ENCODE peak calls at places on chromosomes 7 and 10, in ten cellular contexts. One of them, this sample, is unnamed.
A peak's percentile ranks its signal among the peaks of the same experiment; 100 is the strongest.

GRCh38 chr7:87420173-87420572 is 55.3 kb downstream of the ABCB4 start:
- DNase-seq in OCI-LY7: no peak
- DNase-seq in Caco-2: no peak
- DNase-seq in Calu3: no peak
- DNase-seq in astrocyte: no peak
- DNase-seq in neural progenitor cell: no peak
- DNase-seq in AG09319: no peak
- DNase-seq in heart left ventricle: no peak
- DNase-seq in lung: no peak
- DNase-seq in fibroblast of mammary gland: no peak
- DNase-seq in this sample: no peak

GRCh38 chr10:80498833-80499671 is 38.6 kb upstream of the SH2D4B start:
- DNase-seq in OCI-LY7: no peak
- DNase-seq in Caco-2: peak; percentile 91
- DNase-seq in Calu3: peak; percentile 83
- DNase-seq in astrocyte: peak; percentile 95
- DNase-seq in neural progenitor cell: no peak
- DNase-seq in AG09319: peak; percentile 95
- DNase-seq in heart left ventricle: peak; percentile 94
- DNase-seq in lung: peak; percentile 92
- DNase-seq in fibroblast of mammary gland: peak; percentile 99
- DNase-seq in this sample: no peak

GRCh38 chr7:1026721-1027151 is 17.6 kb upstream of the GPR146 start:
- DNase-seq in OCI-LY7: peak; percentile 71
- DNase-seq in Caco-2: no peak
- DNase-seq in Calu3: no peak
- DNase-seq in astrocyte: no peak
- DNase-seq in neural progenitor cell: no peak
- DNase-seq in AG09319: no peak
- DNase-seq in heart left ventricle: no peak
- DNase-seq in lung: no peak
- DNase-seq in fibroblast of mammary gland: no peak
- DNase-seq in this sample: no peak

GRCh38 chr7:100435401-100436304 is 644 bp downstream of the PPP1R35 start:
- DNase-seq in OCI-LY7: peak; percentile 78
- DNase-seq in Caco-2: peak; percentile 60
- DNase-seq in Calu3: peak; percentile 28
- DNase-seq in astrocyte: no peak
- DNase-seq in neural progenitor cell: peak; percentile 63
- DNase-seq in AG09319: no peak
- DNase-seq in heart left ventricle: peak; percentile 68
- DNase-seq in lung: peak; percentile 51
- DNase-seq in fibroblast of mammary gland: no peak
- DNase-seq in this sample: no peak

GRCh38 chr7:107742678-107743566 is 1.0 kb upstream of the CBLL1 start:
- DNase-seq in OCI-LY7: no peak
- DNase-seq in Caco-2: peak; percentile 70
- DNase-seq in Calu3: no peak
- DNase-seq in astrocyte: no peak
- DNase-seq in neural progenitor cell: peak; percentile 80
- DNase-seq in AG09319: no peak
- DNase-seq in heart left ventricle: peak; percentile 77
- DNase-seq in lung: peak; percentile 70
- DNase-seq in fibroblast of mammary gland: no peak
- DNase-seq in this sample: no peak

GRCh38 chr7:112019932-112020331 is 186.3 kb downstream of the DOCK4 start:
- DNase-seq in OCI-LY7: no peak
- DNase-seq in Caco-2: no peak
- DNase-seq in Calu3: no peak
- DNase-seq in astrocyte: no peak
- DNase-seq in neural progenitor cell: no peak
- DNase-seq in AG09319: no peak
- DNase-seq in heart left ventricle: no peak
- DNase-seq in lung: no peak
- DNase-seq in fibroblast of mammary gland: no peak
- DNase-seq in this sample: no peak

GRCh38 chr7:25386311-25386744 is 158.0 kb upstream of the NPVF start:
- DNase-seq in OCI-LY7: no peak
- DNase-seq in Caco-2: no peak
- DNase-seq in Calu3: no peak
- DNase-seq in astrocyte: no peak
- DNase-seq in neural progenitor cell: no peak
- DNase-seq in AG09319: no peak
- DNase-seq in heart left ventricle: no peak
- DNase-seq in lung: no peak
- DNase-seq in fibroblast of mammary gland: no peak
- DNase-seq in this sample: no peak

GRCh38 chr10:62900829-62901571 is 84.8 kb upstream of the EGR2 start:
- DNase-seq in OCI-LY7: no peak
- DNase-seq in Caco-2: no peak
- DNase-seq in Calu3: no peak
- DNase-seq in astrocyte: no peak
- DNase-seq in neural progenitor cell: no peak
- DNase-seq in AG09319: no peak
- DNase-seq in heart left ventricle: no peak
- DNase-seq in lung: no peak
- DNase-seq in fibroblast of mammary gland: peak; percentile 43
- DNase-seq in this sample: no peak

GRCh38 chr10:97547889-97548485 is 24.6 kb upstream of the ANKRD2 start:
- DNase-seq in OCI-LY7: no peak
- DNase-seq in Caco-2: no peak
- DNase-seq in Calu3: no peak
- DNase-seq in astrocyte: peak; percentile 45
- DNase-seq in neural progenitor cell: no peak
- DNase-seq in AG09319: no peak
- DNase-seq in heart left ventricle: no peak
- DNase-seq in lung: no peak
- DNase-seq in fibroblast of mammary gland: peak; percentile 57
- DNase-seq in this sample: no peak

GRCh38 chr7:47991741-47992311 is 12.4 kb upstream of the HUS1 start:
- DNase-seq in OCI-LY7: peak; percentile 90
- DNase-seq in Caco-2: peak; percentile 90
- DNase-seq in Calu3: peak; percentile 94
- DNase-seq in astrocyte: peak; percentile 52
- DNase-seq in neural progenitor cell: peak; percentile 87
- DNase-seq in AG09319: peak; percentile 23
- DNase-seq in heart left ventricle: peak; percentile 95
- DNase-seq in lung: peak; percentile 87
- DNase-seq in fibroblast of mammary gland: peak; percentile 65
- DNase-seq in this sample: no peak
- TF ChIP-seq CTCF in OCI-LY7: peak; percentile 78
- TF ChIP-seq CTCF in Caco-2: peak; percentile 82
- TF ChIP-seq CTCF in Calu3: peak; percentile 82
- TF ChIP-seq CTCF in astrocyte: peak; percentile 47
- TF ChIP-seq CTCF in neural progenitor cell: peak; percentile 62
- TF ChIP-seq CTCF in AG09319: peak; percentile 82
- TF ChIP-seq CTCF in heart left ventricle: peak; percentile 79
- TF ChIP-seq CTCF in lung: peak; percentile 34
- TF ChIP-seq CTCF in fibroblast of mammary gland: peak; percentile 65
- TF ChIP-seq CTCF in this sample: peak; percentile 45

GRCh38 chr10:14736600-14737081 is 38.1 kb downstream of the FAM107B start:
- DNase-seq in OCI-LY7: peak; percentile 83
- DNase-seq in Caco-2: no peak
- DNase-seq in Calu3: no peak
- DNase-seq in astrocyte: peak; percentile 84
- DNase-seq in neural progenitor cell: peak; percentile 30
- DNase-seq in AG09319: no peak
- DNase-seq in heart left ventricle: no peak
- DNase-seq in lung: no peak
- DNase-seq in fibroblast of mammary gland: no peak
- DNase-seq in this sample: no peak
- TF ChIP-seq CTCF in OCI-LY7: peak; percentile 21
- TF ChIP-seq CTCF in Caco-2: no peak
- TF ChIP-seq CTCF in Calu3: no peak
- TF ChIP-seq CTCF in astrocyte: no peak
- TF ChIP-seq CTCF in neural progenitor cell: no peak
- TF ChIP-seq CTCF in AG09319: no peak
- TF ChIP-seq CTCF in heart left ventricle: no peak
- TF ChIP-seq CTCF in lung: no peak
- TF ChIP-seq CTCF in fibroblast of mammary gland: no peak
- TF ChIP-seq CTCF in this sample: no peak

DNA sequence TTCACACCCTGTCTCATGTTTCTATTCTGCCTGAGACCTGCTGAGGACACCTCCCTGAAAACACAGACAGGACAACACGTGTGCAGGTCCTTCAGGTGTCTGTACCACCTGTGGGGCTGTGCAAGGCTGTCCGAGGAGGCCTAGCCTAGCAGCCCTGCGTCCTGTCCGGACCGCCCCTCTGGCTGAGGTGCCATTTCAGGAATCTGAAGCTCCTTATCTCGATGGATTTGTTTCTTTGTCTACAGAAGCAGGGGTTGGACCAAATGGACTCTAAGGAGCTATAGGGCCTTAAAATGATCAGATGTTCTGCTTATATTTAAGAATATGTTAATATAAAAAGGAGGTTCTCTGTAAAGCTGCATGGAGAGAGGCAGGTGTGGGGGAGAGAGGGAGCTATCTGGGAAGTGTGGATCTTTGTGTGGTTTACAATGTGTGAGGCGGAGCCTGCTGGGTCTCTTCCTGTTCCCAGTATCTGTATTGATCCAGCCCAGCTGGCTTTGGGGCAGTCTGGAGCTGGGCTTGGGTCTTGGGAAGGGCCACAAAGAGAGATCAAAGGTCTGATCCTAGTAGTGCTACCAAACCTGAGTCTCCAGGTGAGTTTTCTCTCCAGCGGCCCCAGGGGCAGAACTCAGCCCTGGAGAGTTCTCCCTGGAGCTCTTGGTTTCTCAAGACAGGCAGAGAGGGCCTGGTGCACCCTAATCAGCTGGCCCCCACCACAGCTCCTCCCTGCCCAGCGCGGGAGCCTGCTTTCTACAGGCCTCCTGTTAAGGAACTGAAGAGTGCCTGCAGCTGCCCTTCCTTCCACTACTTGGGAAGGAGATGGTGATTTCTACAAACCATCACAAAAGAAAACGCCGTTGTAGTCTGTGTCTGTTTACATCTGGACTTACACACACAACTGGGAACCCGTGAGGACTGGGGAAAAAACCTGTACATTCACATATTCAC is 3.4 kb upstream of the MNX1 start:
- DNase-seq in OCI-LY7: no peak
- DNase-seq in Caco-2: peak; percentile 82
- DNase-seq in Calu3: no peak
- DNase-seq in astrocyte: no peak
- DNase-seq in neural progenitor cell: peak; percentile 41
- DNase-seq in AG09319: no peak
- DNase-seq in heart left ventricle: no peak
- DNase-seq in lung: no peak
- DNase-seq in fibroblast of mammary gland: no peak
- DNase-seq in this sample: peak; percentile 14
- TF ChIP-seq CTCF in OCI-LY7: no peak
- TF ChIP-seq CTCF in Caco-2: no peak
- TF ChIP-seq CTCF in Calu3: no peak
- TF ChIP-seq CTCF in astrocyte: no peak
- TF ChIP-seq CTCF in neural progenitor cell: no peak
- TF ChIP-seq CTCF in AG09319: no peak
- TF ChIP-seq CTCF in heart left ventricle: no peak
- TF ChIP-seq CTCF in lung: no peak
- TF ChIP-seq CTCF in fibroblast of mammary gland: no peak
- TF ChIP-seq CTCF in this sample: no peak

GRCh38 chr10:11454958-11455566 is 156.4 kb downstream of the USP6NL start:
- DNase-seq in OCI-LY7: no peak
- DNase-seq in Caco-2: no peak
- DNase-seq in Calu3: no peak
- DNase-seq in astrocyte: no peak
- DNase-seq in neural progenitor cell: no peak
- DNase-seq in AG09319: no peak
- DNase-seq in heart left ventricle: no peak
- DNase-seq in lung: no peak
- DNase-seq in fibroblast of mammary gland: no peak
- DNase-seq in this sample: no peak
- TF ChIP-seq CTCF in OCI-LY7: peak; percentile 63
- TF ChIP-seq CTCF in Caco-2: peak; percentile 43
- TF ChIP-seq CTCF in Calu3: no peak
- TF ChIP-seq CTCF in astrocyte: no peak
- TF ChIP-seq CTCF in neural progenitor cell: peak; percentile 50
- TF ChIP-seq CTCF in AG09319: no peak
- TF ChIP-seq CTCF in heart left ventricle: no peak
- TF ChIP-seq CTCF in lung: no peak
- TF ChIP-seq CTCF in fibroblast of mammary gland: peak; percentile 28
- TF ChIP-seq CTCF in this sample: no peak

GRCh38 chr10:23067939-23068775 is 27.2 kb upstream of the MSRB2 start:
- DNase-seq in OCI-LY7: peak; percentile 63
- DNase-seq in Caco-2: peak; percentile 75
- DNase-seq in Calu3: peak; percentile 73
- DNase-seq in astrocyte: peak; percentile 29
- DNase-seq in neural progenitor cell: peak; percentile 87
- DNase-seq in AG09319: peak; percentile 44
- DNase-seq in heart left ventricle: peak; percentile 80
- DNase-seq in lung: peak; percentile 73
- DNase-seq in fibroblast of mammary gland: peak; percentile 74
- DNase-seq in this sample: peak; percentile 38
- TF ChIP-seq CTCF in OCI-LY7: peak; percentile 89
- TF ChIP-seq CTCF in Caco-2: peak; percentile 91
- TF ChIP-seq CTCF in Calu3: peak; percentile 81
- TF ChIP-seq CTCF in astrocyte: peak; percentile 80
- TF ChIP-seq CTCF in neural progenitor cell: peak; percentile 76
- TF ChIP-seq CTCF in AG09319: peak; percentile 90
- TF ChIP-seq CTCF in heart left ventricle: peak; percentile 82
- TF ChIP-seq CTCF in lung: peak; percentile 53
- TF ChIP-seq CTCF in fibroblast of mammary gland: peak; percentile 85
- TF ChIP-seq CTCF in this sample: peak; percentile 85

GRCh38 chr7:14552060-14552459 is 350.5 kb downstream of the DGKB start:
- DNase-seq in OCI-LY7: no peak
- DNase-seq in Caco-2: no peak
- DNase-seq in Calu3: no peak
- DNase-seq in astrocyte: no peak
- DNase-seq in neural progenitor cell: no peak
- DNase-seq in AG09319: no peak
- DNase-seq in heart left ventricle: no peak
- DNase-seq in lung: no peak
- DNase-seq in fibroblast of mammary gland: no peak
- DNase-seq in this sample: no peak

DNA sequence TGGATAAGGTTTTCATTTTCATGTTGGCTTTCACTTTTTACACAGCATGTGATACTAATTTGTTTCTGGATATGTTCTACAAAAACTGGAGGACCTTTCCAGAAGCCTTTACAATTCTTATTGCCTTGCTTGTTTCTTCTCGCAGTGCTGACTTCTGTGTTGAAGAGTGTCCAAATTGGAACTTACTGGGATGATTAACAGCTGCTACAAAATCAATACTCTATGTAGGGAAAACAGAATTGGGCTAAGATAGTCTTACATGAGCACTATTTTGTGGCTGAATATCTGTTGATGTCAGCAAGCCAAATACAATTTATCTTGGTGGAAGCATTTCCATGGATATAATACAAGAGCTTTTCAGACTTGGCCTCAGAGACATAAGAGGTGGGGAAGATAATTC is 351.2 kb downstream of the DGKB start:
- DNase-seq in OCI-LY7: no peak
- DNase-seq in Caco-2: no peak
- DNase-seq in Calu3: no peak
- DNase-seq in astrocyte: no peak
- DNase-seq in neural progenitor cell: no peak
- DNase-seq in AG09319: no peak
- DNase-seq in heart left ventricle: no peak
- DNase-seq in lung: no peak
- DNase-seq in fibroblast of mammary gland: no peak
- DNase-seq in this sample: no peak
- TF ChIP-seq CTCF in OCI-LY7: no peak
- TF ChIP-seq CTCF in Caco-2: no peak
- TF ChIP-seq CTCF in Calu3: no peak
- TF ChIP-seq CTCF in astrocyte: no peak
- TF ChIP-seq CTCF in neural progenitor cell: no peak
- TF ChIP-seq CTCF in AG09319: no peak
- TF ChIP-seq CTCF in heart left ventricle: no peak
- TF ChIP-seq CTCF in lung: no peak
- TF ChIP-seq CTCF in fibroblast of mammary gland: no peak
- TF ChIP-seq CTCF in this sample: no peak

This sample was measured in D721Med.